ENCODE peak calls at places on chromosomes 12 and 14, in six cellular contexts. Z is IMR-90, Y is AG08396, W is progenitor cell of endocrine pancreas, R is NCI-H774, O is NCI-H1092 treated with DMSO at 0.1 percent for 48 hours. Q is an unnamed sample.

GRCh38 chr14:77859934-77860570 is 60.1 kb downstream of the ADCK1 start:
- DNase-seq in Z (no peak), Y (no peak), R (no peak), W (no peak), O (no peak), Q (no peak)

GRCh38 chr12:89250213-89250612 is 102.1 kb downstream of the DUSP6 start:
- DNase-seq in Z (no peak), W (no peak), O (no peak), Y (no peak), R (no peak), Q (no peak)

GRCh38 chr12:30134229-30134628 is 350.5 kb upstream of the TMTC1 start:
- DNase-seq in Z (no peak), Y (no peak), R (no peak), O (no peak), W (no peak), Q (no peak)

GRCh38 chr12:67269632-67270578 is 747 bp downstream of the CAND1 start:
- DNase-seq in Z (no peak), R (peak), Y (peak), O (peak), W (peak), Q (peak)

GRCh38 chr14:50635136-50635535 is 33.0 kb downstream of the SAV1 start:
- DNase-seq in Z (peak), Y (no peak), W (no peak), R (no peak), O (no peak), Q (peak)

GRCh38 chr14:64680013-64680674 is 24.1 kb upstream of the PLEKHG3 start:
- DNase-seq in W (no peak), Z (no peak), Y (no peak), R (no peak), O (no peak), Q (no peak)

GRCh38 chr14:35594616-35595015 is 60.7 kb downstream of the INSM2 start:
- DNase-seq in Y (no peak), O (no peak), Z (peak), W (no peak), R (no peak), Q (peak)

GRCh38 chr12:117045175-117045997 is 53.8 kb downstream of the TESC start:
- DNase-seq in Z (no peak), Y (no peak), O (peak), R (peak), W (no peak), Q (no peak)